ENCODE peak calls at places on chromosomes 6 and 20, in ten cellular contexts. K is B cell; J is fibroblast of lung; Y is osteocyte; W is Ammon's horn; X is H54; E is GM10248; C is HCEC 1CT; V is effector CD8-positive, alpha-beta T cell; R is NCI-H2081 treated with DMSO at 0.1 percent for 48 hours. H is an unnamed sample.

GRCh38 chr6:36285797-36286196 is 15.9 kb downstream of the PNPLA1 start:
- DNase-seq in E (no peak), K (no peak), V (no peak), J (no peak), Y (no peak), W (no peak), C (no peak), R (no peak), X (no peak), H (no peak)

GRCh38 chr6:11053307-11053706 is 9.2 kb upstream of the ELOVL2 start:
- DNase-seq in J (no peak), V (no peak), R (no peak), Y (no peak), K (no peak), W (no peak), X (no peak), E (no peak), C (no peak), H (no peak)

GRCh38 chr20:9570612-9571011 is 56.2 kb downstream of the LAMP5 start:
- DNase-seq in J (no peak), C (no peak), W (no peak), X (no peak), Y (no peak), E (no peak), K (no peak), R (no peak), V (no peak), H (no peak)

GRCh38 chr20:63553933-63554290 is at the start of gene FNDC11:
- DNase-seq in E (peak), V (peak), X (no peak), R (no peak), Y (no peak), K (peak), J (no peak), W (no peak), C (no peak), H (no peak)

GRCh38 chr20:4524792-4525191 is 196.9 kb upstream of the PRND start:
- DNase-seq in K (no peak), J (no peak), W (no peak), R (no peak), V (no peak), X (no peak), E (no peak), C (no peak), Y (no peak), H (no peak)

GRCh38 chr6:88709819-88710246 is 253.6 kb downstream of the RNGTT start:
- DNase-seq in J (no peak), W (no peak), Y (no peak), X (no peak), V (no peak), R (no peak), C (no peak), E (no peak), K (no peak), H (no peak)

GRCh38 chr6:88544986-88545612 is 379.0 kb upstream of the CNR1 start:
- DNase-seq in X (no peak), Y (no peak), E (no peak), V (no peak), W (no peak), C (no peak), R (no peak), J (no peak), K (no peak), H (no peak)

GRCh38 chr6:93985953-93986352 is 566.6 kb upstream of the EPHA7 start:
- DNase-seq in K (no peak), E (no peak), X (no peak), V (no peak), R (no peak), C (no peak), J (no peak), W (no peak), Y (no peak), H (no peak)

GRCh38 chr6:168355716-168356522 is 36.3 kb upstream of the DACT2 start:
- DNase-seq in V (no peak), C (no peak), R (no peak), E (no peak), X (no peak), K (no peak), J (no peak), Y (peak), W (peak), H (no peak)

GRCh38 chr20:43942661-43943285 is 28.1 kb downstream of the TOX2 start:
- DNase-seq in R (no peak), Y (no peak), X (peak), V (no peak), K (no peak), J (peak), E (peak), W (no peak), C (peak), H (no peak)

GRCh38 chr6:37514377-37514776 is 14.7 kb upstream of the CCDC167 start:
- DNase-seq in X (peak), Y (no peak), R (no peak), C (peak), E (no peak), V (no peak), K (no peak), J (peak), W (no peak), H (no peak)

GRCh38 chr20:1861347-1861987 is 33.7 kb upstream of the SIRPA start:
- DNase-seq in X (no peak), J (peak), E (no peak), W (no peak), R (no peak), V (no peak), Y (no peak), C (no peak), K (no peak), H (no peak)

GRCh38 chr6:50819906-50820589 is 1.4 kb downstream of the TFAP2B start:
- DNase-seq in J (no peak), E (no peak), V (no peak), K (no peak), X (no peak), R (no peak), C (no peak), W (no peak), Y (no peak), H (no peak)

GRCh38 chr6:43770417-43771209 is 602 bp downstream of the VEGFA start:
- DNase-seq in Y (no peak), E (peak), R (no peak), X (peak), W (peak), K (peak), V (no peak), J (peak), C (peak), H (no peak)

GRCh38 chr6:139230421-139230840 is 61.4 kb downstream of the TXLNB start:
- DNase-seq in C (peak), K (no peak), V (no peak), J (peak), Y (no peak), R (peak), E (no peak), X (no peak), W (peak), H (no peak)

GRCh38 chr6:125236536-125237327 is 65.0 kb downstream of the HDDC2 start:
- DNase-seq in J (peak), V (no peak), X (no peak), E (no peak), R (no peak), K (no peak), Y (no peak), C (peak), W (no peak), H (no peak)

H was measured in naive thymus-derived CD8-positive, alpha-beta T cell.